ENCODE peak calls at places on chromosomes 16 and 17, in ten cellular contexts. T is GM23338, E is trophoblast cell, R is hepatocyte, P is neuronal stem cell, L is IMR-90, U is neural progenitor cell, O is PC-3, W is fibroblast of lung, J is MM.1S. X is an unnamed sample.
A peak's percentile ranks its signal among the peaks of the same experiment; 100 is the strongest.

GRCh38 chr16:1221628-1222552 is 3.2 kb downstream of the TPSG1 start:
- DNase-seq in T (no peak), E (no peak), R (no peak), P (no peak), L (no peak), U (no peak), O (no peak), W (no peak), J (no peak), X (no peak)

GRCh38 chr16:10965440-10966039 is 21.2 kb downstream of the CLEC16A start:
- DNase-seq in T (no peak), E (no peak), R (no peak), P (no peak), L (no peak), U (no peak), O (no peak), W (no peak), J (peak; percentile 95), X (no peak)

GRCh38 chr17:2695961-2696760 is 15.4 kb downstream of the CLUH start:
- DNase-seq in T (no peak), E (no peak), R (no peak), P (no peak), L (no peak), U (no peak), O (no peak), W (no peak), J (no peak), X (no peak)

GRCh38 chr17:3812771-3813170 is 11.8 kb upstream of the ITGAE start:
- DNase-seq in T (no peak), E (peak; percentile 90), R (no peak), P (no peak), L (no peak), U (no peak), O (no peak), W (no peak), J (no peak), X (no peak)

GRCh38 chr16:12132850-12133249 is 156.3 kb downstream of the SNX29 start:
- DNase-seq in T (no peak), E (peak; percentile 25), R (no peak), P (no peak), L (no peak), U (no peak), O (no peak), W (no peak), J (no peak), X (no peak)

GRCh38 chr16:22296225-22297113 is 740 bp upstream of the POLR3E start:
- DNase-seq in T (peak; percentile 49), E (no peak), R (no peak), P (no peak), L (no peak), U (peak; percentile 11), O (no peak), W (no peak), J (peak; percentile 24), X (peak; percentile 12)

GRCh38 chr17:1216209-1216937 is 36.6 kb upstream of the ABR start:
- DNase-seq in T (no peak), E (no peak), R (no peak), P (no peak), L (no peak), U (peak; percentile 23), O (no peak), W (no peak), J (no peak), X (no peak)

GRCh38 chr17:72358465-72358864 is 237.6 kb downstream of the SOX9 start:
- DNase-seq in T (no peak), E (no peak), R (no peak), P (no peak), L (peak; percentile 86), U (no peak), O (peak; percentile 96), W (peak; percentile 96), J (no peak), X (peak; percentile 40)

GRCh38 chr17:60369727-60370126 is 22.2 kb downstream of the USP32 start:
- DNase-seq in T (no peak), E (no peak), R (no peak), P (no peak), L (no peak), U (no peak), O (no peak), W (no peak), J (no peak), X (no peak)

GRCh38 chr17:60371416-60371815 is 20.5 kb downstream of the USP32 start:
- DNase-seq in T (no peak), E (no peak), R (no peak), P (no peak), L (no peak), U (no peak), O (no peak), W (no peak), J (no peak), X (no peak)

GRCh38 chr17:60371818-60372510 is 20.0 kb downstream of the USP32 start:
- DNase-seq in T (no peak), E (peak; percentile 67), R (no peak), P (no peak), L (no peak), U (no peak), O (peak; percentile 57), W (no peak), J (no peak), X (no peak)

GRCh38 chr17:60372790-60373483 is 19.0 kb downstream of the USP32 start:
- DNase-seq in T (no peak), E (peak; percentile 59), R (no peak), P (no peak), L (peak; percentile 87), U (no peak), O (peak; percentile 88), W (peak; percentile 86), J (no peak), X (peak; percentile 11)
- H2AFZ ChIP-seq in T (no peak overlapping the region), E (no peak overlapping the region), R (no peak overlapping the region), P (no peak overlapping the region), L (no peak overlapping the region), U (no peak overlapping the region), O (no peak overlapping the region), W (no peak overlapping the region), J (no peak overlapping the region), X (no peak overlapping the region)

GRCh38 chr16:68015681-68016080 is at the start of gene DPEP2NB:
- DNase-seq in T (no peak), E (peak; percentile 92), R (no peak), P (no peak), L (no peak), U (no peak), O (no peak), W (no peak), J (no peak), X (no peak)
- H2AFZ ChIP-seq in T (peak within 1 kb of the TSS; percentile 72), E (no peak within 1 kb of the TSS), R (no peak within 1 kb of the TSS), P (peak within 1 kb of the TSS; percentile 64), L (no peak within 1 kb of the TSS), U (no peak within 1 kb of the TSS), O (no peak within 1 kb of the TSS), W (no peak within 1 kb of the TSS), J (no peak within 1 kb of the TSS), X (no peak within 1 kb of the TSS)

GRCh38 chr17:11279776-11280344 is 38.8 kb downstream of the SHISA6 start:
- DNase-seq in T (no peak), E (no peak), R (no peak), P (no peak), L (no peak), U (no peak), O (no peak), W (no peak), J (no peak), X (no peak)

GRCh38 chr17:11278186-11278983 is 37.4 kb downstream of the SHISA6 start:
- DNase-seq in T (no peak), E (no peak), R (peak; percentile 30), P (no peak), L (no peak), U (peak; percentile 36), O (no peak), W (no peak), J (no peak), X (no peak)

GRCh38 chr17:11282586-11282985 is 41.6 kb downstream of the SHISA6 start:
- DNase-seq in T (no peak), E (no peak), R (no peak), P (no peak), L (no peak), U (no peak), O (no peak), W (no peak), J (no peak), X (no peak)

GRCh38 chr17:11276486-11276885 is 35.5 kb downstream of the SHISA6 start:
- DNase-seq in T (no peak), E (no peak), R (no peak), P (no peak), L (no peak), U (no peak), O (no peak), W (no peak), J (no peak), X (no peak)

GRCh38 chr17:11278984-11279270 is 37.9 kb downstream of the SHISA6 start:
- DNase-seq in T (no peak), E (no peak), R (no peak), P (no peak), L (no peak), U (no peak), O (no peak), W (no peak), J (no peak), X (no peak)
- H2AFZ ChIP-seq in T (no peak overlapping the region), E (no peak overlapping the region), R (no peak overlapping the region), P (no peak overlapping the region), L (no peak overlapping the region), U (no peak overlapping the region), O (no peak overlapping the region), W (no peak overlapping the region), J (no peak overlapping the region), X (no peak overlapping the region)

GRCh38 chr17:81831957-81832607 is 1.0 kb downstream of the MCRIP1 start:
- DNase-seq in T (no peak), E (peak; percentile 54), R (no peak), P (no peak), L (peak; percentile 41), U (no peak), O (no peak), W (peak; percentile 45), J (no peak), X (no peak)

GRCh38 chr17:81833160-81833920 is at the start of gene MCRIP1:
- DNase-seq in T (peak; percentile 98), E (peak; percentile 96), R (peak; percentile 98), P (peak; percentile 92), L (peak; percentile 91), U (peak; percentile 99), O (peak; percentile 96), W (peak; percentile 91), J (peak; percentile 97), X (peak; percentile 75)

GRCh38 chr17:81831563-81831956 is 1.5 kb downstream of the MCRIP1 start:
- DNase-seq in T (no peak), E (no peak), R (no peak), P (no peak), L (no peak), U (no peak), O (no peak), W (no peak), J (no peak), X (no peak)

GRCh38 chr17:81833921-81834830 is 674 bp downstream of the PPP1R27 start:
- DNase-seq in T (no peak), E (peak; percentile 49), R (no peak), P (no peak), L (no peak), U (no peak), O (no peak), W (no peak), J (no peak), X (no peak)

DNA sequence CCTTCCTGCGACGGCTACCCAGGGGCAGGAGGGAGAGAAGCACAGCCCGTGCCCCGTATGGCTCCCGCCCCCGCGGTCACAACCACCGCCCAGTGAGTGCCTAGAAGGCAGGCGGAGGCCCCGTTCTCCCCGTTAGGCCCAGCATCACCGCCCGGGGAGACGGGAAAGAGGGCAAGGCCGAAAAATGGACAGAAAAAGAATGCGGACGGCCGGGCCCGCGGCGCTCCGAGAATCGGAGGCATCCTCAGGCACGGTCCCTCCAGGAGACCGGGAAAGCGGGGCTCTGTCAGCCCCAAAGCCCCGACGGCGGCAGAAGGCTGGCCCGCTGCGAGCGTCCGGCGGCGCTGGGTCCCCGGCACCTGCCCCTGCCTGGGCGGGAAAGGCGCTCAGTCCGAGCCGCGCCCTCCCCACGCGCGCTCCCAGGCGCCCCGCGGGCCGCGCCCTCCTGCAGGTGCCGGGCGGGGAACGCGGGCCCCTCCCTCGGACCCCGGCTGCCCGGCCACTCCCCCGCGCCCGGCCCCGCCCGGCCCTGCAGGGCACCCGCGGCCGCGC is 407 bp downstream of the MCRIP1 start:
- DNase-seq in T (peak; percentile 51), E (peak; percentile 31), R (peak; percentile 55), P (no peak), L (no peak), U (no peak), O (no peak), W (peak; percentile 30), J (no peak), X (no peak)
- H2AFZ ChIP-seq in T (no peak overlapping the region), E (peak overlapping the region; percentile 50), R (peak overlapping the region; percentile 40), P (peak overlapping the region; percentile 71), L (peak overlapping the region; percentile 82), U (peak overlapping the region; percentile 64), O (peak overlapping the region; percentile 81), W (peak overlapping the region; percentile 46), J (peak overlapping the region; percentile 82), X (peak overlapping the region; percentile 73)